ENCODE peak calls at places on chromosomes 1 and 21, in five cellular contexts. One of them, this sample, is unnamed.

GRCh38 chr21:37073417-37074194 is 552 bp downstream of the TTC3 start:
- DNase-seq in IMR-90: peak; percentile 67
- DNase-seq in mesendoderm: no peak
- DNase-seq in mesenchymal stem cell: peak; percentile 78
- DNase-seq in H9: no peak
- DNase-seq in this sample: no peak

GRCh38 chr1:161721738-161722343 is 497 bp downstream of the FCRLB start:
- DNase-seq in IMR-90: peak; percentile 92
- DNase-seq in mesendoderm: no peak
- DNase-seq in mesenchymal stem cell: peak; percentile 90
- DNase-seq in H9: no peak
- DNase-seq in this sample: no peak

GRCh38 chr1:185208626-185209170 is 51.7 kb downstream of the SWT1 start:
- DNase-seq in IMR-90: peak; percentile 2
- DNase-seq in mesendoderm: no peak
- DNase-seq in mesenchymal stem cell: no peak
- DNase-seq in H9: no peak
- DNase-seq in this sample: no peak

GRCh38 chr1:192604979-192605620 is 29.5 kb downstream of the RGS1 start:
- DNase-seq in IMR-90: no peak
- DNase-seq in mesendoderm: no peak
- DNase-seq in mesenchymal stem cell: peak; percentile 79
- DNase-seq in H9: no peak
- DNase-seq in this sample: no peak

GRCh38 chr1:171654705-171655214 is 2.3 kb upstream of the MYOC start:
- DNase-seq in IMR-90: no peak
- DNase-seq in mesendoderm: no peak
- DNase-seq in mesenchymal stem cell: peak; percentile 6
- DNase-seq in H9: no peak
- DNase-seq in this sample: no peak

GRCh38 chr1:47436979-47437517 is 796 bp upstream of the FOXD2 start:
- DNase-seq in IMR-90: peak; percentile 29
- DNase-seq in mesendoderm: no peak
- DNase-seq in mesenchymal stem cell: peak; percentile 22
- DNase-seq in H9: no peak
- DNase-seq in this sample: no peak

GRCh38 chr1:204161609-204162497 is 4.3 kb downstream of the REN start:
- DNase-seq in IMR-90: no peak
- DNase-seq in mesendoderm: no peak
- DNase-seq in mesenchymal stem cell: no peak
- DNase-seq in H9: no peak
- DNase-seq in this sample: no peak

GRCh38 chr1:22289251-22289995 is 146.5 kb upstream of the WNT4 start:
- DNase-seq in IMR-90: no peak
- DNase-seq in mesendoderm: peak; percentile 70
- DNase-seq in mesenchymal stem cell: peak; percentile 57
- DNase-seq in H9: no peak
- DNase-seq in this sample: no peak

GRCh38 chr21:25370311-25370744 is 237.0 kb downstream of the MRPL39 start:
- DNase-seq in IMR-90: peak; percentile 99
- DNase-seq in mesendoderm: peak; percentile 57
- DNase-seq in mesenchymal stem cell: peak; percentile 7
- DNase-seq in H9: no peak
- DNase-seq in this sample: no peak

GRCh38 chr1:36323636-36324321 is at the start of gene EVA1B:
- DNase-seq in IMR-90: peak; percentile 82
- DNase-seq in mesendoderm: peak; percentile 87
- DNase-seq in mesenchymal stem cell: peak; percentile 92
- DNase-seq in H9: peak; percentile 89
- DNase-seq in this sample: peak; percentile 50

GRCh38 chr1:150110066-150110465 is 39.6 kb upstream of the PLEKHO1 start:
- DNase-seq in IMR-90: no peak
- DNase-seq in mesendoderm: no peak
- DNase-seq in mesenchymal stem cell: no peak
- DNase-seq in H9: no peak
- DNase-seq in this sample: no peak

GRCh38 chr1:37633040-37633949 is 1.4 kb downstream of the RSPO1 start:
- DNase-seq in IMR-90: no peak
- DNase-seq in mesendoderm: no peak
- DNase-seq in mesenchymal stem cell: no peak
- DNase-seq in H9: no peak
- DNase-seq in this sample: no peak

GRCh38 chr1:162383516-162383915 is 2.0 kb downstream of the C1orf226 start:
- DNase-seq in IMR-90: no peak
- DNase-seq in mesendoderm: no peak
- DNase-seq in mesenchymal stem cell: no peak
- DNase-seq in H9: no peak
- DNase-seq in this sample: no peak

GRCh38 chr1:148317288-148317985 is 165.4 kb upstream of the NBPF11 start:
- DNase-seq in IMR-90: no peak
- DNase-seq in mesendoderm: peak; percentile 55
- DNase-seq in mesenchymal stem cell: no peak
- DNase-seq in H9: peak; percentile 38
- DNase-seq in this sample: no peak

GRCh38 chr1:76302711-76303347 is 228.3 kb downstream of the ST6GALNAC3 start:
- DNase-seq in IMR-90: peak; percentile 1
- DNase-seq in mesendoderm: no peak
- DNase-seq in mesenchymal stem cell: no peak
- DNase-seq in H9: no peak
- DNase-seq in this sample: no peak

GRCh38 chr21:16180613-16181012 is 450.8 kb downstream of the USP25 start:
- DNase-seq in IMR-90: no peak
- DNase-seq in mesendoderm: peak; percentile 76
- DNase-seq in mesenchymal stem cell: no peak
- DNase-seq in H9: no peak
- DNase-seq in this sample: no peak

GRCh38 chr1:13889495-13889894 is 189.5 kb downstream of the PRDM2 start:
- DNase-seq in IMR-90: no peak
- DNase-seq in mesendoderm: no peak
- DNase-seq in mesenchymal stem cell: no peak
- DNase-seq in H9: no peak
- DNase-seq in this sample: no peak

GRCh38 chr1:204322329-204322868 is 37.3 kb downstream of the PLEKHA6 start:
- DNase-seq in IMR-90: no peak
- DNase-seq in mesendoderm: peak; percentile 81
- DNase-seq in mesenchymal stem cell: no peak
- DNase-seq in H9: no peak
- DNase-seq in this sample: no peak

GRCh38 chr1:64980745-64981601 is 14.6 kb upstream of the JAK1 start:
- DNase-seq in IMR-90: peak; percentile 41
- DNase-seq in mesendoderm: no peak
- DNase-seq in mesenchymal stem cell: peak; percentile 62
- DNase-seq in H9: no peak
- DNase-seq in this sample: no peak

GRCh38 chr1:235073331-235073967 is 55.2 kb downstream of the TOMM20 start:
- DNase-seq in IMR-90: no peak
- DNase-seq in mesendoderm: no peak
- DNase-seq in mesenchymal stem cell: no peak
- DNase-seq in H9: no peak
- DNase-seq in this sample: no peak

GRCh38 chr1:6273380-6273891 is 12.5 kb upstream of the GPR153 start:
- DNase-seq in IMR-90: peak; percentile 74
- DNase-seq in mesendoderm: peak; percentile 88
- DNase-seq in mesenchymal stem cell: peak; percentile 74
- DNase-seq in H9: peak; percentile 76
- DNase-seq in this sample: no peak

GRCh38 chr1:21361506-21361905 is 71.2 kb upstream of the ECE1 start:
- DNase-seq in IMR-90: no peak
- DNase-seq in mesendoderm: no peak
- DNase-seq in mesenchymal stem cell: no peak
- DNase-seq in H9: no peak
- DNase-seq in this sample: no peak

GRCh38 chr1:182413969-182414368 is 13.5 kb upstream of the TEDDM1 start:
- DNase-seq in IMR-90: no peak
- DNase-seq in mesendoderm: no peak
- DNase-seq in mesenchymal stem cell: no peak
- DNase-seq in H9: no peak
- DNase-seq in this sample: no peak

GRCh38 chr1:184513966-184514365 is 127.1 kb downstream of the C1orf21 start:
- DNase-seq in IMR-90: peak; percentile 71
- DNase-seq in mesendoderm: peak; percentile 45
- DNase-seq in mesenchymal stem cell: peak; percentile 75
- DNase-seq in H9: no peak
- DNase-seq in this sample: no peak

GRCh38 chr1:151243683-151244216 is 10.8 kb upstream of the PSMD4 start:
- DNase-seq in IMR-90: no peak
- DNase-seq in mesendoderm: no peak
- DNase-seq in mesenchymal stem cell: no peak
- DNase-seq in H9: no peak
- DNase-seq in this sample: no peak

GRCh38 chr1:91124290-91124975 is 102.6 kb upstream of the ZNF644 start:
- DNase-seq in IMR-90: no peak
- DNase-seq in mesendoderm: no peak
- DNase-seq in mesenchymal stem cell: no peak
- DNase-seq in H9: no peak
- DNase-seq in this sample: no peak

GRCh38 chr1:45510972-45511527 is 10.6 kb downstream of the PRDX1 start:
- DNase-seq in IMR-90: no peak
- DNase-seq in mesendoderm: no peak
- DNase-seq in mesenchymal stem cell: no peak
- DNase-seq in H9: no peak
- DNase-seq in this sample: no peak

GRCh38 chr1:155860939-155861496 is 1.7 kb downstream of the SYT11 start:
- DNase-seq in IMR-90: no peak
- DNase-seq in mesendoderm: no peak
- DNase-seq in mesenchymal stem cell: no peak
- DNase-seq in H9: no peak
- DNase-seq in this sample: no peak

GRCh38 chr1:50110656-50111055 is 1.9 kb downstream of the ELAVL4 start:
- DNase-seq in IMR-90: no peak
- DNase-seq in mesendoderm: peak; percentile 49
- DNase-seq in mesenchymal stem cell: no peak
- DNase-seq in H9: no peak
- DNase-seq in this sample: peak; percentile 70

GRCh38 chr1:49364676-49365075 is 588.0 kb upstream of the BEND5 start:
- DNase-seq in IMR-90: no peak
- DNase-seq in mesendoderm: peak; percentile 39
- DNase-seq in mesenchymal stem cell: no peak
- DNase-seq in H9: no peak
- DNase-seq in this sample: no peak

GRCh38 chr1:6638226-6638625 is 13.6 kb downstream of the THAP3 start:
- DNase-seq in IMR-90: peak; percentile 80
- DNase-seq in mesendoderm: no peak
- DNase-seq in mesenchymal stem cell: no peak
- DNase-seq in H9: no peak
- DNase-seq in this sample: no peak

GRCh38 chr1:3625151-3625907 is 514 bp downstream of the TPRG1L start:
- DNase-seq in IMR-90: peak; percentile 39
- DNase-seq in mesendoderm: peak; percentile 75
- DNase-seq in mesenchymal stem cell: peak; percentile 59
- DNase-seq in H9: no peak
- DNase-seq in this sample: no peak

GRCh38 chr1:67690411-67690810 is 5.4 kb downstream of the GADD45A start:
- DNase-seq in IMR-90: no peak
- DNase-seq in mesendoderm: no peak
- DNase-seq in mesenchymal stem cell: no peak
- DNase-seq in H9: no peak
- DNase-seq in this sample: no peak

DNA sequence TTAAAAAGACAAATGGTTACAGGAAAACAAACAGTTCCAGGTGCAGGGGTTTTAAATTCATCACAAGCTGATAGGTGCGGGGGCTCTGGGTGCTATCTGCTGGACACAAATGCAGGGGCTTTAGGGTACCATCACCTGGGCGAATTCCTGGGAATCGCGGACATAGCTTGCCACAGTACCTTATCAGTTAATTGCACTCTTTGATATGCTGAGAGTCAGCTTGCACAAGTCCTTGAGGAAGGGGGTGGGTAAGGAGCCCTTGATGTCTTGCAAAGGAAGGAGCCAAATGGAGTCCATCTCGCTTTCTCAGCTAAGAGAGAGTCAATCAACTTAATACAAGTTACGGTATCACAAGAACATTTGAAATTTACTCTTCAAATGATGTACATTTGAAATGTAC is 25.4 kb upstream of the TMEM54 start:
- DNase-seq in IMR-90: no peak
- DNase-seq in mesendoderm: peak; percentile 71
- DNase-seq in mesenchymal stem cell: no peak
- DNase-seq in H9: no peak
- DNase-seq in this sample: no peak
- H4K8ac ChIP-seq in IMR-90: no peak overlapping the region
- H4K8ac ChIP-seq in mesendoderm: no peak overlapping the region
- H4K8ac ChIP-seq in mesenchymal stem cell: no peak overlapping the region
- H4K8ac ChIP-seq in H9: no peak overlapping the region
- H4K8ac ChIP-seq in this sample: no peak overlapping the region

GRCh38 chr1:232568331-232568852 is 61.5 kb downstream of the SIPA1L2 start:
- DNase-seq in IMR-90: no peak
- DNase-seq in mesendoderm: no peak
- DNase-seq in mesenchymal stem cell: no peak
- DNase-seq in H9: no peak
- DNase-seq in this sample: no peak
- H3K9ac ChIP-seq in IMR-90: no peak overlapping the region
- H3K9ac ChIP-seq in mesendoderm: no peak overlapping the region
- H3K9ac ChIP-seq in mesenchymal stem cell: no peak overlapping the region
- H3K9ac ChIP-seq in H9: no peak overlapping the region
- H3K9ac ChIP-seq in this sample: no peak overlapping the region

DNA sequence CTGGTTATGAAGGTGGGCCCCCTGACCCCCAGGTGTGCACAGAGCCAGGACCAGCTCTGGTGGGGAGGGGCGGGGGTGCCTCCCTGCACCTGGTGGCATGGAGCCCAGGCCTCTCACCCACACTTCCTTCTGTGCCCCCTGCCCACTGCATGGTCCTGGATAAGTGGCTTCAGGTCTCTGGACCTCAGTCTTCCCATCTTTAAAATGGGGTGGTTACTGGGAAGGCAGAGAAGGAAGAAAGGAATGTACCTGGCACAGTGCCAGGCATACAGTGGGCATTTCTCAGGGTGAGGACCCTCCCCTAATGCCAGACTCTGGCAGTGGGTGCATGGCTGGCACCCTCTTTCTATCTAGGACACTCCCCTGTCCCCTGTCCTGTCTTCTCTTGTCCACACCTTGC is 7.5 kb downstream of the CLCNKA start:
- DNase-seq in IMR-90: no peak
- DNase-seq in mesendoderm: no peak
- DNase-seq in mesenchymal stem cell: no peak
- DNase-seq in H9: no peak
- DNase-seq in this sample: no peak
- H2AK5ac ChIP-seq in IMR-90: no peak overlapping the region
- H2AK5ac ChIP-seq in mesendoderm: no peak overlapping the region
- H2AK5ac ChIP-seq in mesenchymal stem cell: no peak overlapping the region
- H2AK5ac ChIP-seq in H9: no peak overlapping the region
- H2AK5ac ChIP-seq in this sample: peak overlapping the region; percentile 10

GRCh38 chr1:181135462-181135781 is 46.9 kb downstream of the IER5 start:
- DNase-seq in IMR-90: no peak
- DNase-seq in mesendoderm: peak; percentile 59
- DNase-seq in mesenchymal stem cell: peak; percentile 50
- DNase-seq in H9: no peak
- DNase-seq in this sample: no peak
- H4K8ac ChIP-seq in IMR-90: peak overlapping the region; percentile 99
- H4K8ac ChIP-seq in mesendoderm: no peak overlapping the region
- H4K8ac ChIP-seq in mesenchymal stem cell: peak overlapping the region; percentile 92
- H4K8ac ChIP-seq in H9: no peak overlapping the region
- H4K8ac ChIP-seq in this sample: no peak overlapping the region

GRCh38 chr21:42962360-42963007 is 11.9 kb upstream of the PKNOX1 start:
- DNase-seq in IMR-90: no peak
- DNase-seq in mesendoderm: no peak
- DNase-seq in mesenchymal stem cell: no peak
- DNase-seq in H9: no peak
- DNase-seq in this sample: no peak

GRCh38 chr21:42959754-42960153 is 14.6 kb upstream of the PKNOX1 start:
- DNase-seq in IMR-90: no peak
- DNase-seq in mesendoderm: no peak
- DNase-seq in mesenchymal stem cell: no peak
- DNase-seq in H9: peak; percentile 82
- DNase-seq in this sample: no peak

GRCh38 chr21:42956824-42957632 is 17.3 kb upstream of the PKNOX1 start:
- DNase-seq in IMR-90: no peak
- DNase-seq in mesendoderm: peak; percentile 97
- DNase-seq in mesenchymal stem cell: no peak
- DNase-seq in H9: peak; percentile 90
- DNase-seq in this sample: no peak
- H3K9ac ChIP-seq in IMR-90: no peak overlapping the region
- H3K9ac ChIP-seq in mesendoderm: no peak overlapping the region
- H3K9ac ChIP-seq in mesenchymal stem cell: no peak overlapping the region
- H3K9ac ChIP-seq in H9: no peak overlapping the region
- H3K9ac ChIP-seq in this sample: no peak overlapping the region

This sample was measured in neuronal stem cell.